ENCODE peak calls at places on chromosome 9, in ten cellular contexts. C, R, Z, V, J, F, M, B, H and Y are unnamed samples.

GRCh38 chr9:74431467-74431866 is 65.7 kb upstream of the RORB start:
- DNase-seq in H (no peak), R (no peak), F (no peak), Z (no peak), J (no peak), C (no peak), B (no peak), M (no peak), V (no peak), Y (no peak)

GRCh38 chr9:134179595-134179917 is 15.2 kb upstream of the RNU6ATAC start:
- DNase-seq in M (no peak), F (no peak), Z (no peak), H (no peak), J (no peak), B (peak; percentile 42), V (no peak), C (peak; percentile 42), R (no peak), Y (no peak)

GRCh38 chr9:34591091-34591910 is 1.8 kb upstream of the CNTFR start:
- DNase-seq in H (peak; percentile 74), R (peak; percentile 91), J (peak; percentile 91), C (peak; percentile 97), F (peak; percentile 86), Z (peak; percentile 89), V (peak; percentile 91), B (peak; percentile 95), M (peak; percentile 84), Y (peak; percentile 90)

GRCh38 chr9:98287383-98287782 is 31.9 kb upstream of the TBC1D2 start:
- DNase-seq in C (no peak), B (no peak), J (no peak), M (no peak), Z (no peak), H (no peak), V (no peak), R (no peak), F (no peak), Y (no peak)

GRCh38 chr9:132699926-132700325 is 29.7 kb downstream of the GTF3C4 start:
- DNase-seq in H (no peak), F (no peak), V (no peak), B (no peak), C (no peak), R (peak; percentile 33), J (no peak), M (no peak), Z (no peak), Y (no peak)

GRCh38 chr9:92489209-92489608 is 6.9 kb upstream of the ASPN start:
- DNase-seq in V (no peak), M (no peak), Z (no peak), F (no peak), C (no peak), J (no peak), B (no peak), R (peak; percentile 70), H (peak; percentile 32), Y (no peak)

GRCh38 chr9:136375096-136375495 is 1.6 kb upstream of the CARD9 start:
- DNase-seq in F (no peak), V (no peak), H (no peak), C (no peak), J (no peak), M (no peak), Z (no peak), B (no peak), R (no peak), Y (no peak)

GRCh38 chr9:72979405-72980100 is 26.7 kb upstream of the ALDH1A1 start:
- DNase-seq in J (no peak), R (no peak), H (peak; percentile 24), M (no peak), V (no peak), Z (no peak), C (no peak), B (no peak), F (no peak), Y (no peak)

GRCh38 chr9:107894572-107895261 is 405.1 kb upstream of the KLF4 start:
- DNase-seq in V (no peak), J (no peak), F (no peak), B (no peak), C (no peak), R (peak; percentile 93), M (no peak), H (no peak), Z (no peak), Y (no peak)

GRCh38 chr9:107019216-107019615 is 156.2 kb downstream of the ZNF462 start:
- DNase-seq in V (no peak), F (no peak), Z (no peak), R (peak; percentile 78), J (no peak), B (no peak), C (no peak), H (peak; percentile 49), M (no peak), Y (no peak)

GRCh38 chr9:129109952-129110739 is 447 bp downstream of the CRAT start:
- DNase-seq in F (peak; percentile 59), H (no peak), V (peak; percentile 57), J (no peak), B (no peak), C (no peak), Z (peak; percentile 29), M (peak; percentile 42), R (peak; percentile 60), Y (no peak)

GRCh38 chr9:136644343-136644592 is 18.4 kb upstream of the EGFL7 start:
- DNase-seq in R (peak; percentile 84), B (no peak), H (no peak), Z (no peak), V (peak; percentile 88), C (no peak), F (peak; percentile 94), M (no peak), J (no peak), Y (no peak)

GRCh38 chr9:71509054-71509453 is 259.3 kb downstream of the CEMIP2 start:
- DNase-seq in R (no peak), F (no peak), Z (no peak), C (no peak), V (no peak), H (peak; percentile 57), M (no peak), B (no peak), J (no peak), Y (no peak)

GRCh38 chr9:33211695-33212393 is 28.1 kb upstream of the SPINK4 start:
- DNase-seq in R (peak; percentile 46), C (no peak), B (no peak), J (no peak), Z (no peak), V (no peak), H (peak; percentile 72), M (peak; percentile 42), F (no peak), Y (no peak)

GRCh38 chr9:112028242-112029221 is 131.9 kb downstream of the UGCG start:
- DNase-seq in R (no peak), Z (no peak), M (no peak), C (no peak), B (no peak), V (no peak), F (no peak), H (no peak), J (peak; percentile 57), Y (no peak)

GRCh38 chr9:89839427-89839826 is 234.6 kb downstream of the GADD45G start:
- DNase-seq in Z (no peak), F (no peak), V (no peak), B (peak; percentile 38), C (peak; percentile 62), R (no peak), H (no peak), M (no peak), J (no peak), Y (no peak)

GRCh38 chr9:4796530-4796929 is 3.8 kb downstream of the RCL1 start:
- DNase-seq in V (no peak), M (no peak), F (no peak), R (no peak), J (no peak), B (no peak), C (no peak), Z (no peak), H (no peak), Y (no peak)

GRCh38 chr9:110626109-110626829 is 42.3 kb upstream of the MUSK start:
- DNase-seq in Z (no peak), C (no peak), J (no peak), V (no peak), B (no peak), F (peak; percentile 31), H (peak; percentile 47), R (peak; percentile 81), M (no peak), Y (no peak)

GRCh38 chr9:138122676-138123075 is 245.1 kb downstream of the CACNA1B start:
- DNase-seq in F (no peak), B (peak; percentile 51), R (no peak), J (no peak), Z (no peak), H (no peak), M (no peak), C (no peak), V (no peak), Y (no peak)

GRCh38 chr9:93996863-93997262 is 41.7 kb upstream of the BARX1 start:
- DNase-seq in H (no peak), Z (no peak), F (no peak), R (no peak), C (no peak), J (no peak), B (no peak), M (no peak), V (no peak), Y (no peak)
- TF ChIP-seq CTCF in H (peak; percentile 32), Z (no peak), F (no peak), R (no peak), C (no peak), J (no peak), B (no peak), M (no peak), V (no peak), Y (peak; percentile 24)

DNA sequence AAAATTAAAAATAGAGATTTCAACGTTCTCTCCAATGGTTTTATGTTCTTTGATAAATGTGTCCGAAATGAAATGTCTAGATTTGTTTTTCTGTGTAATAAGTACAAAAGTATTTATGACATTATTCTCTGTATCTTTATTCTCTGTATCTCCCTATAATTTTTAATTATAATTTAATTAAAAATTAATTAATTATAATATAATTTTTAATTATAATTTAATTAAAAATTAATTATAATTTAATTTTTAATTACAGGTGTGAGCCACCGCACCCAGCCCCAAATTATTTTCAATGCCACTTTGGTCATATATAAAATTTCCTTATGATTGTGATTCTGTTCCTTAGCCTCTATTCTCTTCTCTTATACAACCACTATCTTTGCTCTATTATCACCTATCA is 28.2 kb downstream of the SPATA31C2 start:
- DNase-seq in C (no peak), F (no peak), V (no peak), H (no peak), J (no peak), M (no peak), Z (no peak), B (no peak), R (no peak), Y (no peak)
- TF ChIP-seq CTCF in C (no peak), F (no peak), V (no peak), H (no peak), J (no peak), M (no peak), Z (no peak), B (no peak), R (no peak), Y (no peak)

GRCh38 chr9:14547245-14548060 is 145.8 kb downstream of the ZDHHC21 start:
- DNase-seq in R (no peak), H (no peak), M (no peak), B (no peak), J (no peak), V (no peak), C (no peak), F (no peak), Z (no peak), Y (no peak)
- TF ChIP-seq CTCF in R (no peak), H (no peak), M (no peak), B (no peak), J (no peak), V (no peak), C (no peak), F (no peak), Z (no peak), Y (no peak)

GRCh38 chr9:124133752-124134151 is 122.2 kb downstream of the LHX2 start:
- DNase-seq in F (no peak), J (peak; percentile 57), B (no peak), R (peak; percentile 61), V (no peak), M (no peak), H (no peak), C (peak; percentile 77), Z (peak; percentile 26), Y (no peak)
- TF ChIP-seq CTCF in F (peak; percentile 55), J (peak; percentile 41), B (peak; percentile 15), R (peak; percentile 30), V (no peak), M (no peak), H (no peak), C (no peak), Z (peak; percentile 50), Y (no peak)